ENCODE peak calls at places on chromosomes 16 and 17, in four cellular contexts. H, I, U and L are unnamed samples.

GRCh38 chr17:69672924-69673323 is 258.4 kb downstream of the MAP2K6 start:
- DNase-seq in H (no peak), I (no peak), U (no peak), L (no peak)

GRCh38 chr16:56515665-56516064 is 4.2 kb downstream of the BBS2 start:
- DNase-seq in H (no peak), I (no peak), U (no peak), L (no peak)

GRCh38 chr17:60355663-60356594 is 36.0 kb downstream of the USP32 start:
- DNase-seq in H (no peak), I (peak; percentile 95), U (no peak), L (no peak)

GRCh38 chr16:85568519-85568918 is 44.6 kb upstream of the GSE1 start:
- DNase-seq in H (no peak), I (no peak), U (no peak), L (no peak)

GRCh38 chr17:9259419-9259818 is 238.1 kb downstream of the NTN1 start:
- DNase-seq in H (no peak), I (peak; percentile 35), U (no peak), L (no peak)

GRCh38 chr17:74543891-74544760 is 1.8 kb downstream of the CD300C start:
- DNase-seq in H (no peak), I (no peak), U (no peak), L (no peak)

GRCh38 chr17:78046923-78047322 is 81.6 kb downstream of the TMC6 start:
- DNase-seq in H (no peak), I (no peak), U (no peak), L (no peak)

GRCh38 chr16:77956231-77956630 is 66.1 kb upstream of the CLEC3A start:
- DNase-seq in H (no peak), I (no peak), U (no peak), L (no peak)

GRCh38 chr16:9409753-9410493 is 318.5 kb downstream of the HAPSTR1 start:
- DNase-seq in H (no peak), I (no peak), U (no peak), L (no peak)

GRCh38 chr17:55889271-55889670 is 138.4 kb downstream of the PCTP start:
- DNase-seq in H (no peak), I (no peak), U (no peak), L (no peak)

GRCh38 chr17:59859444-59860025 is 33.2 kb downstream of the TUBD1 start:
- DNase-seq in H (no peak), I (peak; percentile 71), U (no peak), L (peak; percentile 30)

GRCh38 chr16:5302372-5303114 is 204.9 kb upstream of the EEF2KMT start:
- DNase-seq in H (no peak), I (no peak), U (no peak), L (no peak)

GRCh38 chr17:75830168-75831031 is 13.8 kb downstream of the UNC13D start:
- DNase-seq in H (peak; percentile 90), I (no peak), U (no peak), L (peak; percentile 50)

GRCh38 chr16:66258916-66259845 is 107.3 kb upstream of the CDH5 start:
- DNase-seq in H (no peak), I (no peak), U (no peak), L (no peak)

GRCh38 chr16:9366048-9366969 is 274.9 kb downstream of the HAPSTR1 start:
- DNase-seq in H (no peak), I (no peak), U (no peak), L (no peak)

GRCh38 chr16:679808-680624 is at the start of gene STUB1:
- DNase-seq in H (peak; percentile 95), I (peak; percentile 76), U (no peak), L (peak; percentile 78)

GRCh38 chr17:42287305-42288077 is 807 bp upstream of the STAT5A start:
- DNase-seq in H (no peak), I (no peak), U (peak; percentile 40), L (peak; percentile 33)

GRCh38 chr17:13415877-13416416 is 185.8 kb downstream of the HS3ST3A1 start:
- DNase-seq in H (no peak), I (peak; percentile 84), U (no peak), L (peak; percentile 28)

GRCh38 chr17:42260318-42260717 is 15.9 kb downstream of the STAT5B start:
- DNase-seq in H (no peak), I (no peak), U (no peak), L (no peak)

DNA sequence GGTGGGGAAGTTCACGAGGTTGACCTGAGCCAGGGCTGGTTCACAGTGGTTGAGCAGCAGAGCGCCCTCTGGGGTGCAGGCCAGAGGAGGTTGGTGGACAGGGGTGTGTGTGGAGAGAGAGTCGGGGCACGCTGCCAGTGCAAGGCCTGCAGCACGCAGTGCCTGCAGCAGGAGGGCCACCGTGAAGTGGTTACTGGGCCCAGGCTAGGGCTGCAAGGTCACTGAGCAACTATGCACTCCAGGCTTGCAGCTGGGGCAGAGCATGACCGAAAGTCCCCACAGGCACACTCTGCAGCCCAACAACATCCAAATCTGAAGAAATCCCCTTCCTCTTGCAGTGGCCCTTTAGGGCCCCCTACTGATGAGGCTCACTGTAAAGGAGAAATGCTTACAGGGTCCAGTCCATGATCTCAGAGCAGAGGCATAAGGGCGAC is 89.1 kb upstream of the NOL11 start:
- DNase-seq in H (peak; percentile 62), I (peak; percentile 70), U (no peak), L (no peak)
- TF ChIP-seq HDAC6 in H (no peak), I (no peak), U (no peak), L (no peak)

GRCh38 chr17:72115789-72116520 is 4.9 kb upstream of the SOX9 start:
- DNase-seq in H (peak; percentile 73), I (no peak), U (no peak), L (no peak)
- TF ChIP-seq HDAC6 in H (no peak), I (no peak), U (no peak), L (no peak)

DNA sequence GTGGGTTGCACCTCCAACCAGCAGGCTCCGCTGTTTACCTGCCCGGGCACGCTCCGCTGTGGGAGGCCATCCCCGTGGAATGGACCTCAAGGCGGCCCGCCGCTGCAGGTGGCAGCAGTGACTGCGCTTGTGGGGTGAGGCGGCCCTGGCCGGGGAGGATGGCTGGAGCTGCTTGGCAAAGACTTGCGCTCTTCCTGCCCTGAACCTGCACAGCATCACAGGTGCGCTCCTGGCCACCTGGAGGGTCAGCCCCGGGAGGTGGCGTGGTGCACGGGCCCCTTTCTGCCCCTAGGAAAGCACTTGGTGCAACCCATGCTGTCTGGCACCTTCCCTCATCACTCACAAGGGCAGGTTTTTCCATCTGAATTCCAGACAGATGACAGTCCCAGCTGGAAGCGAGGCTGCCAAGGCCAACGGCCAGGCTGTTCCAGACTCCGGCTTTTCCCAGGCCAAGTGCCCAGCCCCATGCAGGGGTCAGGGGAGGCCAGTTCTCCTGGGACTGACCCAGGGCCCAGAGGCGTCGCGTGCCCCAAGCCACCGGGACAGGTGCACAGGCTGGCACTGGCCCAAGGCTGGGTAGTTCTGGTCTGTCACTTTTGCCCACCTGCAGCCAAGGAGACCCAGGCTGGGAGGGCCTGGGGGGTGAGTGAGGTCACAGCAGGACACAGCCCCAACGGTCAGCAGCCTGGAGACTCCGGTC is 13.3 kb downstream of the UTS2R start:
- DNase-seq in H (no peak), I (peak; percentile 74), U (no peak), L (peak; percentile 37)
- TF ChIP-seq HDAC6 in H (no peak), I (no peak), U (no peak), L (no peak)

DNA sequence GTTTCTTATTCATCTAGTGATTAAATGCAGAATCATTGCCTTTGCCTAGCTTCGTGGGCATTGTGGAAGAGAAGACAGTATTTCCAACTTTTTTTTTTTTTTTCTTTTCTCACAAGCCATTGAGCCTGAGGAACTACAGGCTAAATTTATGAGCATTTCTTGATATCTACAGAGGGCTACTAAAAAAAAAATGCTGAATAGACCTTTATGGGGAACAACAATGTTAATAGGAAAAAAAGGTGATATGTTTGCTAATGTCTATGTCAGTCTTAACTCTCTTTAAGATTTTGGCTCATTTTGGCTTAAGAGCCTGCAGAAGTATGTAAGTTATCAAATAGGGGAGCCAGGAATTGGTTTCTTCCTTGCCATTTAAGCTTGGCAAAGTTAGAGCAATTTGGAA is 6.0 kb downstream of the WIPF2 start:
- DNase-seq in H (no peak), I (no peak), U (no peak), L (no peak)
- TF ChIP-seq HDAC6 in H (no peak), I (no peak), U (no peak), L (no peak)

GRCh38 chr17:5355416-5356129 is 63.9 kb downstream of the NUP88 start:
- DNase-seq in H (no peak), I (peak; percentile 12), U (no peak), L (no peak)
- TF ChIP-seq HDAC6 in H (no peak), I (no peak), U (no peak), L (no peak)

DNA sequence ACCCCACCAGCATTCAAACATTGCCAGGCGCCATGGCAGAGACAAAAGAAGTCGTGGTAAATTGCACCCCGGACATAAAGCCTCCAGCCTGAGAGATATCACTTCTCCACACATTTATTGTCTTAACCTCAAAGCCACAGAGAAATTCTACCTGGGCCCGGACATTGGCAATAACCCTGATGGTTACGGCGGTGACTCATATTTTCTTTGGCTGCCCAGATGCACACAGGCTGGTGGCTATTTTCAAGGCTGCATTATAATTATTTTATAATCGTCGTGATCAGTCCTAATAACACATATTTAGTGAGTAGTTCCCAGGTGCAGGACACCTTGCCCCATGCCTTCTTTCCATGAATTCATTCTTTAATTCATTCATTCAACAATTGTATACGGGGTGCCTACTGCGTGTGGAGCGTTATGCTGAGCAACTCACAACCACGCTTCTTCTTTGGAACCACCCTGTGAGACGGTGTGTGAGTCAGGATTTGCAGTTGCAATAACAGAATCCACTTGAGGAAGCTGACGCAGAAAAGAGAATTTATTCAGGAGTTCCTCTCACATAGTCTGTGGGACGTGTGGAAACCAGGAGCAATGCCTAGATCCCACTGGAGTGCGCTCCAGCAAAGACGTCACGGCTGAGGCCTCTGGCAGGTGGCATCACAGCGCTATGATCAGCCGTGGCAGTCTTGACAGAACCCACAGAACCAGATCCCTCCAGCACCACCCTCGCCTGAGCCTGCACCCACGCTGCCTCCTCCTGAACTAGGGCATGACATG is 245.7 kb downstream of the FOXL1 start:
- DNase-seq in H (no peak), I (no peak), U (no peak), L (no peak)
- TF ChIP-seq HDAC6 in H (no peak), I (no peak), U (no peak), L (no peak)